ENCODE peak calls at places on chromosomes 13 and 19, in seven cellular contexts. One of them, this sample, is unnamed.

GRCh38 chr13:49996951-49997895 is at the start of gene TRIM13:
- DNase-seq in HCT116: peak
- DNase-seq in GM12878: peak
- DNase-seq in H1: peak
- DNase-seq in T47D: peak
- DNase-seq in K562: peak
- DNase-seq in HepG2: peak
- DNase-seq in this sample: peak

GRCh38 chr19:33193864-33194362 is at the start of gene LRP3:
- DNase-seq in HepG2: no peak
- DNase-seq in GM12878: no peak
- DNase-seq in T47D: peak
- DNase-seq in HCT116: no peak
- DNase-seq in H1: no peak
- DNase-seq in K562: no peak
- DNase-seq in this sample: peak

GRCh38 chr13:44938854-44939253 is 50.4 kb downstream of the NUFIP1 start:
- DNase-seq in HepG2: no peak
- DNase-seq in GM12878: no peak
- DNase-seq in K562: no peak
- DNase-seq in HCT116: no peak
- DNase-seq in T47D: no peak
- DNase-seq in H1: no peak
- DNase-seq in this sample: no peak

GRCh38 chr13:39306639-39307589 is 268.7 kb downstream of the NHLRC3 start:
- DNase-seq in HCT116: no peak
- DNase-seq in K562: no peak
- DNase-seq in GM12878: peak
- DNase-seq in H1: no peak
- DNase-seq in T47D: no peak
- DNase-seq in HepG2: no peak
- DNase-seq in this sample: no peak

GRCh38 chr19:41352609-41353465 is 885 bp downstream of the TGFB1 start:
- DNase-seq in K562: peak
- DNase-seq in HCT116: no peak
- DNase-seq in H1: no peak
- DNase-seq in GM12878: no peak
- DNase-seq in T47D: no peak
- DNase-seq in HepG2: peak
- DNase-seq in this sample: peak

GRCh38 chr13:30193279-30194234 is 113.8 kb downstream of the KATNAL1 start:
- DNase-seq in HCT116: no peak
- DNase-seq in H1: no peak
- DNase-seq in HepG2: no peak
- DNase-seq in T47D: no peak
- DNase-seq in K562: no peak
- DNase-seq in GM12878: peak
- DNase-seq in this sample: no peak

GRCh38 chr19:13146763-13147563 is 3.2 kb downstream of the STX10 start:
- DNase-seq in HCT116: no peak
- DNase-seq in H1: no peak
- DNase-seq in K562: no peak
- DNase-seq in HepG2: no peak
- DNase-seq in T47D: no peak
- DNase-seq in GM12878: no peak
- DNase-seq in this sample: peak

GRCh38 chr13:46759861-46760260 is 37.1 kb downstream of the ESD start:
- DNase-seq in HepG2: no peak
- DNase-seq in GM12878: no peak
- DNase-seq in H1: no peak
- DNase-seq in T47D: peak
- DNase-seq in K562: no peak
- DNase-seq in HCT116: no peak
- DNase-seq in this sample: no peak

GRCh38 chr13:106471957-106472543 is 63.4 kb downstream of the EFNB2 start:
- DNase-seq in H1: peak
- DNase-seq in K562: peak
- DNase-seq in HCT116: peak
- DNase-seq in T47D: no peak
- DNase-seq in HepG2: peak
- DNase-seq in GM12878: no peak
- DNase-seq in this sample: peak

GRCh38 chr19:3778899-3779723 is 7.1 kb downstream of the MATK start:
- DNase-seq in T47D: no peak
- DNase-seq in K562: no peak
- DNase-seq in HCT116: no peak
- DNase-seq in H1: no peak
- DNase-seq in GM12878: no peak
- DNase-seq in HepG2: no peak
- DNase-seq in this sample: no peak

GRCh38 chr19:17483605-17484002 is 13.3 kb downstream of the SLC27A1 start:
- DNase-seq in H1: no peak
- DNase-seq in K562: no peak
- DNase-seq in GM12878: no peak
- DNase-seq in HepG2: no peak
- DNase-seq in T47D: no peak
- DNase-seq in HCT116: no peak
- DNase-seq in this sample: peak

GRCh38 chr19:46992699-46993535 is 26.7 kb upstream of the NPAS1 start:
- DNase-seq in GM12878: no peak
- DNase-seq in HCT116: no peak
- DNase-seq in H1: no peak
- DNase-seq in HepG2: no peak
- DNase-seq in T47D: no peak
- DNase-seq in K562: no peak
- DNase-seq in this sample: no peak

GRCh38 chr13:113763961-113764792 is 5.2 kb downstream of the TMEM255B start:
- DNase-seq in HCT116: no peak
- DNase-seq in HepG2: no peak
- DNase-seq in T47D: no peak
- DNase-seq in GM12878: no peak
- DNase-seq in K562: no peak
- DNase-seq in H1: no peak
- DNase-seq in this sample: no peak

GRCh38 chr19:41755328-41755913 is at the start of gene CEACAM6:
- DNase-seq in T47D: no peak
- DNase-seq in H1: no peak
- DNase-seq in K562: no peak
- DNase-seq in HCT116: no peak
- DNase-seq in HepG2: no peak
- DNase-seq in GM12878: no peak
- DNase-seq in this sample: no peak

GRCh38 chr13:36766295-36766694 is 52.7 kb upstream of the RFXAP start:
- DNase-seq in GM12878: no peak
- DNase-seq in H1: no peak
- DNase-seq in HCT116: peak
- DNase-seq in HepG2: peak
- DNase-seq in T47D: no peak
- DNase-seq in K562: no peak
- DNase-seq in this sample: no peak

GRCh38 chr13:37870895-37871550 is 1.5 kb upstream of the TRPC4 start:
- DNase-seq in HCT116: no peak
- DNase-seq in K562: no peak
- DNase-seq in GM12878: no peak
- DNase-seq in H1: no peak
- DNase-seq in T47D: no peak
- DNase-seq in HepG2: no peak
- DNase-seq in this sample: no peak

DNA sequence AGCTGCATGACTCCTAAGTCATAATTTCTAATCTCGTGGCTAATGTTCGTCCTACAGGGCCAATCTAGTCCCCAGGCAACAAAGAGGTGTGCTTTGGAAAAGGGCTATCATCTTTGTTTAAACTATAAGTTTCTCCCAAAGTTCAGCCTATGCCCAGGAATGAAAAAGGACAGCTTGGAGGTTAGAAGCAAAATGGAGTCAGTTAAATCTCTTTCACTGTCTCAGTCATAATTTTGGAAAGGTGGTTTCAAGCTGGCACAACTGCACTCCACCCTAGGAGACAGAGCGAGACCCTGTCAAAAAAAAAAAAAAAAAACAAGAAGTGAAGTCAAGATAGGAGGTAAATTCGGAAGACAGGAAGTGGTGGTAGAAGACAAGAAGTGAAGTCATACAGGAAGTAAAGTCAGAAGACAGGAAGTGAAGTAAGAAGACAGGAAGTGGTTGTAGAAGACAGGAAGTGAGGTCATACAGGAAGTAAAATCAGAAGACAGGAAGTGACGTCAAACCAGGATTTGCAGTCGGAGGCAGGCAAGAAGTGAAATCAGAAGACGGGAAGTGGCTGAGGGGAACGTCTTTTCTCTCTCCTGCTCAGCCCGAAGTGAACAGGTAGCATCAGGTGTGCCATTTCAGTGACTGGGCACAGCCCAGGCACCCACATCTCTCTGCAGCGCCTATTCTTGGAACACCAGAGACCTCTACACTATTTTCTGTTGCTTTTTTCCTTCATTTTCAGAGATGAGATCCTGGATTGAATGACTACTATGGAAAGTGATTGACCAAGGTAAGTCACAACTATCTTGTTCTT is 32.2 kb downstream of the GP6 start:
- DNase-seq in HCT116: peak
- DNase-seq in GM12878: peak
- DNase-seq in K562: peak
- DNase-seq in H1: no peak
- DNase-seq in T47D: peak
- DNase-seq in HepG2: peak
- DNase-seq in this sample: peak
- TF ChIP-seq JUND in HCT116: peak
- TF ChIP-seq JUND in GM12878: no peak
- TF ChIP-seq JUND in K562: peak
- TF ChIP-seq JUND in H1: peak
- TF ChIP-seq JUND in T47D: no peak
- TF ChIP-seq JUND in HepG2: no peak
- TF ChIP-seq JUND in this sample: no peak

GRCh38 chr13:95485045-95485517 is 67.4 kb upstream of the CLDN10 start:
- DNase-seq in T47D: no peak
- DNase-seq in GM12878: no peak
- DNase-seq in K562: peak
- DNase-seq in H1: no peak
- DNase-seq in HepG2: peak
- DNase-seq in HCT116: no peak
- DNase-seq in this sample: peak

GRCh38 chr13:95484052-95484451 is 68.5 kb upstream of the CLDN10 start:
- DNase-seq in K562: no peak
- DNase-seq in T47D: no peak
- DNase-seq in HepG2: no peak
- DNase-seq in GM12878: no peak
- DNase-seq in HCT116: no peak
- DNase-seq in H1: no peak
- DNase-seq in this sample: no peak

GRCh38 chr13:95480131-95480545 is 72.4 kb upstream of the CLDN10 start:
- DNase-seq in GM12878: peak
- DNase-seq in HepG2: no peak
- DNase-seq in T47D: no peak
- DNase-seq in H1: no peak
- DNase-seq in HCT116: no peak
- DNase-seq in K562: no peak
- DNase-seq in this sample: no peak

GRCh38 chr13:95479706-95480105 is 72.8 kb upstream of the CLDN10 start:
- DNase-seq in T47D: no peak
- DNase-seq in HCT116: no peak
- DNase-seq in GM12878: peak
- DNase-seq in HepG2: no peak
- DNase-seq in K562: no peak
- DNase-seq in H1: no peak
- DNase-seq in this sample: no peak

GRCh38 chr13:95481051-95481775 is 71.3 kb upstream of the CLDN10 start:
- DNase-seq in HCT116: no peak
- DNase-seq in K562: no peak
- DNase-seq in GM12878: no peak
- DNase-seq in HepG2: no peak
- DNase-seq in T47D: no peak
- DNase-seq in H1: no peak
- DNase-seq in this sample: no peak
- TF ChIP-seq JUND in HCT116: no peak
- TF ChIP-seq JUND in K562: no peak
- TF ChIP-seq JUND in GM12878: no peak
- TF ChIP-seq JUND in HepG2: no peak
- TF ChIP-seq JUND in T47D: no peak
- TF ChIP-seq JUND in H1: no peak
- TF ChIP-seq JUND in this sample: no peak

DNA sequence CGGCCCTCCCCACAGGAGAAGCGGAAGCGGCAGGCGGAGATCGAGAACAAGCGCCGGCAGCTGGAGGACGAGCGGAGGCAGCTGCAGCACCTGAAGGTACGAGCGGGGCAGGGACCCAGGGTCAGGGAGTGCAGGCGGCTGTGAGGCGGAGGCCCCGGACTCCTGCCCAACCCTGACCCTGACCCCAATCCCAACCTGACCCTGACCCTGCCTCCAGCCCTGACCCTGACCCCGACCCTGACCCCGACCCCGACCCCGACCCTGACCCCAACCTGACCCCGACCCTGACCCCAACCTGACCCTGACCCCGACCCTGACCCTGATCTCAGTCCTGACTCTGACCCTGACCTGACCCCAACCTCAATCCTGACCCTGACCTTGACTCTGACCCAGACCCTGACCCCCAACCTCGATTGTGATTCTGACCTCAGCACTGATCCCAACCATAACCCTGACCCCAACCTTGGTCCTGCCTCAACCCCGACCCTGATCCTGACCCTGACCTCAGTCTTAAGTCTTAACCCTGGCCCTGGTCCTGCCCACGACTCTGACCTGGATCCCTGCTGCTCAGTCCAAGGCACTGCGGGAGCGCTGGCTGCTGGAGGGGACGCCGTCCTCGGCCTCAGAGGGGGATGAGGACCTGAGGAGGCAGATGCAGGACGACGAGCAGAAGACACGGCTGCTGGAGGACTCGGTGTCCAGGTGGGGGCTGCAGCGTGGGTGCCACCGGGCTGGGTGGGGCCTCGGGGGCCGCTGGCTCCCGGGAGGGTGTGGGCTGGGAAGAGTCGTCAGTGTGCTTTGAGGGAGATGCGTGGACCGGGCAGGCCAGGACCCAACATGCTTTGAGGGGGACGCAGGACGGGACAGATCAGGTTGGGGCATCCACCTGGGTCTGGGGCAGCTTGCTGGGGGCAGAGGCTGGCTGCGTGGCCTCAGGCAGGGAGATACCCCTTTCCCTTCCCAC is 18.5 kb downstream of the PALM start:
- DNase-seq in T47D: no peak
- DNase-seq in H1: no peak
- DNase-seq in GM12878: no peak
- DNase-seq in HepG2: no peak
- DNase-seq in K562: no peak
- DNase-seq in HCT116: no peak
- DNase-seq in this sample: no peak
- TF ChIP-seq JUND in T47D: no peak
- TF ChIP-seq JUND in H1: no peak
- TF ChIP-seq JUND in GM12878: no peak
- TF ChIP-seq JUND in HepG2: no peak
- TF ChIP-seq JUND in K562: no peak
- TF ChIP-seq JUND in HCT116: no peak
- TF ChIP-seq JUND in this sample: no peak

DNA sequence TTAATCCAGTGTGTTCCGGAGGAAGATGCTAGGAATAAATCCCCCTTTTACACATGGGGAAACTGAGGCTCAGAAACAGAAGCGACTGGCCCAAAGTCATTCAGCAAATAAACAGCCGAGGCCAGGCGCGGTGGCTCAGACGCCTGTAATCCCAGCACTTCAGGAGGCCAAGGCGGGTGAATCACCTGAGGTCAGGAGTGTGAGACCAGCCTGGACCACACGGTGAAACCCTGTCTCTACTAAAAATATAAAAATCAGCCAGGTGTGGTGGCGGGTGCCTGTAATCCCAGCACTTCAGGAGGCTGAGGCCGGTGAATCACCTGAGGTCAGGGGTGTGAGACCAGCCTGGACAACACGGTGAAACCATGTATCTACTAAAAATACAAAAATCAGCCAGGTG is 11.6 kb upstream of the PLIN3 start:
- DNase-seq in HCT116: no peak
- DNase-seq in GM12878: no peak
- DNase-seq in H1: no peak
- DNase-seq in K562: no peak
- DNase-seq in HepG2: no peak
- DNase-seq in T47D: no peak
- DNase-seq in this sample: no peak
- TF ChIP-seq JUND in HCT116: no peak
- TF ChIP-seq JUND in GM12878: no peak
- TF ChIP-seq JUND in H1: no peak
- TF ChIP-seq JUND in K562: no peak
- TF ChIP-seq JUND in HepG2: no peak
- TF ChIP-seq JUND in T47D: no peak
- TF ChIP-seq JUND in this sample: no peak

This sample was measured in SK-N-SH.